ENCODE peak calls at places on chromosomes 11 and 22, in five cellular contexts. One of them, this sample, is unnamed.

GRCh38 chr11:123308077-123308476 is 113.0 kb upstream of the CLMP start:
- DNase-seq in lower lobe of right lung: no peak
- DNase-seq in brain microvascular endothelial cell: no peak
- DNase-seq in tibial nerve: peak; percentile 8
- DNase-seq in transverse colon: no peak
- DNase-seq in this sample: no peak

GRCh38 chr11:16744128-16744725 is 5.8 kb downstream of the C11orf58 start:
- DNase-seq in brain microvascular endothelial cell: no peak
- DNase-seq in transverse colon: no peak
- DNase-seq in tibial nerve: no peak
- DNase-seq in lower lobe of right lung: no peak
- DNase-seq in this sample: no peak

GRCh38 chr11:75135021-75135650 is 15.8 kb upstream of the SLCO2B1 start:
- DNase-seq in lower lobe of right lung: no peak
- DNase-seq in brain microvascular endothelial cell: no peak
- DNase-seq in transverse colon: no peak
- DNase-seq in tibial nerve: no peak
- DNase-seq in this sample: no peak

GRCh38 chr11:113906038-113906437 is 1.4 kb downstream of the HTR3B start:
- DNase-seq in lower lobe of right lung: no peak
- DNase-seq in tibial nerve: no peak
- DNase-seq in transverse colon: peak; percentile 72
- DNase-seq in brain microvascular endothelial cell: no peak
- DNase-seq in this sample: peak; percentile 59

GRCh38 chr11:59754494-59754858 is 700 bp upstream of the STX3 start:
- DNase-seq in tibial nerve: no peak
- DNase-seq in brain microvascular endothelial cell: no peak
- DNase-seq in transverse colon: peak; percentile 46
- DNase-seq in lower lobe of right lung: peak; percentile 50
- DNase-seq in this sample: no peak

GRCh38 chr22:49241174-49241851 is 586.4 kb downstream of the BRD1 start:
- DNase-seq in transverse colon: no peak
- DNase-seq in brain microvascular endothelial cell: no peak
- DNase-seq in tibial nerve: no peak
- DNase-seq in lower lobe of right lung: no peak
- DNase-seq in this sample: no peak

GRCh38 chr11:124075841-124076571 is 34.9 kb upstream of the OR10G7 start:
- DNase-seq in brain microvascular endothelial cell: no peak
- DNase-seq in transverse colon: peak; percentile 61
- DNase-seq in lower lobe of right lung: peak; percentile 56
- DNase-seq in tibial nerve: no peak
- DNase-seq in this sample: no peak

GRCh38 chr11:121241300-121242176 is 51.0 kb upstream of the SC5D start:
- DNase-seq in brain microvascular endothelial cell: no peak
- DNase-seq in lower lobe of right lung: no peak
- DNase-seq in transverse colon: no peak
- DNase-seq in tibial nerve: no peak
- DNase-seq in this sample: no peak

GRCh38 chr11:129965248-129965647 is 37.4 kb downstream of the PRDM10 start:
- DNase-seq in tibial nerve: no peak
- DNase-seq in lower lobe of right lung: no peak
- DNase-seq in transverse colon: no peak
- DNase-seq in brain microvascular endothelial cell: no peak
- DNase-seq in this sample: no peak

GRCh38 chr22:34669001-34669400 is 397.0 kb upstream of the ISX start:
- DNase-seq in transverse colon: no peak
- DNase-seq in brain microvascular endothelial cell: no peak
- DNase-seq in tibial nerve: no peak
- DNase-seq in lower lobe of right lung: no peak
- DNase-seq in this sample: peak; percentile 3

GRCh38 chr22:26168934-26169311 is 339 bp upstream of the SEZ6L start:
- DNase-seq in transverse colon: no peak
- DNase-seq in lower lobe of right lung: no peak
- DNase-seq in brain microvascular endothelial cell: no peak
- DNase-seq in tibial nerve: no peak
- DNase-seq in this sample: no peak

GRCh38 chr22:19109198-19110063 is 12.8 kb downstream of the DGCR2 start:
- DNase-seq in transverse colon: peak; percentile 52
- DNase-seq in brain microvascular endothelial cell: no peak
- DNase-seq in tibial nerve: peak; percentile 32
- DNase-seq in lower lobe of right lung: no peak
- DNase-seq in this sample: peak; percentile 73

GRCh38 chr11:118052581-118053206 is 24.2 kb upstream of the TMPRSS4 start:
- DNase-seq in tibial nerve: no peak
- DNase-seq in brain microvascular endothelial cell: no peak
- DNase-seq in transverse colon: peak; percentile 7
- DNase-seq in lower lobe of right lung: no peak
- DNase-seq in this sample: no peak

GRCh38 chr11:122309262-122309925 is 193.4 kb upstream of the BLID start:
- DNase-seq in transverse colon: no peak
- DNase-seq in tibial nerve: no peak
- DNase-seq in lower lobe of right lung: no peak
- DNase-seq in brain microvascular endothelial cell: no peak
- DNase-seq in this sample: no peak

GRCh38 chr11:62193954-62194353 is 3.9 kb downstream of the SCGB1D1 start:
- DNase-seq in transverse colon: no peak
- DNase-seq in lower lobe of right lung: no peak
- DNase-seq in brain microvascular endothelial cell: no peak
- DNase-seq in tibial nerve: no peak
- DNase-seq in this sample: no peak

GRCh38 chr11:122808494-122808893 is 29.8 kb upstream of the CRTAM start:
- DNase-seq in lower lobe of right lung: no peak
- DNase-seq in brain microvascular endothelial cell: peak; percentile 44
- DNase-seq in transverse colon: peak; percentile 10
- DNase-seq in tibial nerve: no peak
- DNase-seq in this sample: no peak

GRCh38 chr11:76561245-76561644 is 109.3 kb downstream of the LRRC32 start:
- DNase-seq in transverse colon: no peak
- DNase-seq in tibial nerve: no peak
- DNase-seq in lower lobe of right lung: no peak
- DNase-seq in brain microvascular endothelial cell: no peak
- DNase-seq in this sample: no peak

GRCh38 chr11:57639321-57640067 is 10.2 kb downstream of the YPEL4 start:
- DNase-seq in tibial nerve: no peak
- DNase-seq in brain microvascular endothelial cell: no peak
- DNase-seq in lower lobe of right lung: no peak
- DNase-seq in transverse colon: no peak
- DNase-seq in this sample: no peak

GRCh38 chr22:47169801-47170140 is 407.3 kb downstream of the TBC1D22A start:
- DNase-seq in transverse colon: peak; percentile 4
- DNase-seq in lower lobe of right lung: peak; percentile 19
- DNase-seq in tibial nerve: no peak
- DNase-seq in brain microvascular endothelial cell: no peak
- DNase-seq in this sample: no peak

GRCh38 chr11:126282742-126283591 is at the start of gene TIRAP:
- DNase-seq in tibial nerve: peak; percentile 41
- DNase-seq in brain microvascular endothelial cell: peak; percentile 19
- DNase-seq in lower lobe of right lung: peak; percentile 82
- DNase-seq in transverse colon: peak; percentile 76
- DNase-seq in this sample: no peak

GRCh38 chr22:23261900-23262450 is 81.7 kb downstream of the BCR start:
- DNase-seq in transverse colon: no peak
- DNase-seq in lower lobe of right lung: no peak
- DNase-seq in brain microvascular endothelial cell: no peak
- DNase-seq in tibial nerve: no peak
- DNase-seq in this sample: no peak

GRCh38 chr22:18931905-18932652 is 4.0 kb downstream of the PRODH start:
- DNase-seq in brain microvascular endothelial cell: no peak
- DNase-seq in lower lobe of right lung: no peak
- DNase-seq in transverse colon: no peak
- DNase-seq in tibial nerve: no peak
- DNase-seq in this sample: no peak

GRCh38 chr22:31400023-31400397 is 606 bp downstream of the DRG1 start:
- DNase-seq in tibial nerve: no peak
- DNase-seq in transverse colon: peak; percentile 7
- DNase-seq in brain microvascular endothelial cell: peak; percentile 14
- DNase-seq in lower lobe of right lung: no peak
- DNase-seq in this sample: no peak

GRCh38 chr11:45543808-45544422 is 121.5 kb downstream of the CHST1 start:
- DNase-seq in transverse colon: no peak
- DNase-seq in tibial nerve: no peak
- DNase-seq in brain microvascular endothelial cell: no peak
- DNase-seq in lower lobe of right lung: no peak
- DNase-seq in this sample: no peak

GRCh38 chr22:46726066-46726985 is 11.7 kb downstream of the CERK start:
- DNase-seq in tibial nerve: no peak
- DNase-seq in transverse colon: no peak
- DNase-seq in lower lobe of right lung: no peak
- DNase-seq in brain microvascular endothelial cell: no peak
- DNase-seq in this sample: no peak

GRCh38 chr11:5550440-5551095 is 2.2 kb upstream of the OR52H1 start:
- DNase-seq in lower lobe of right lung: no peak
- DNase-seq in transverse colon: no peak
- DNase-seq in brain microvascular endothelial cell: peak; percentile 29
- DNase-seq in tibial nerve: no peak
- DNase-seq in this sample: peak; percentile 29

GRCh38 chr22:50313021-50313420 is 5.6 kb upstream of the PLXNB2 start:
- DNase-seq in tibial nerve: no peak
- DNase-seq in lower lobe of right lung: peak; percentile 35
- DNase-seq in brain microvascular endothelial cell: no peak
- DNase-seq in transverse colon: no peak
- DNase-seq in this sample: no peak

GRCh38 chr11:33040127-33040861 is 922 bp downstream of the TCP11L1 start:
- DNase-seq in brain microvascular endothelial cell: no peak
- DNase-seq in transverse colon: no peak
- DNase-seq in lower lobe of right lung: no peak
- DNase-seq in tibial nerve: no peak
- DNase-seq in this sample: no peak

GRCh38 chr22:44154431-44154942 is 26.2 kb upstream of the PARVG start:
- DNase-seq in brain microvascular endothelial cell: no peak
- DNase-seq in lower lobe of right lung: no peak
- DNase-seq in tibial nerve: no peak
- DNase-seq in transverse colon: no peak
- DNase-seq in this sample: no peak

GRCh38 chr11:104148074-104148473 is 15.9 kb downstream of the PDGFD start:
- DNase-seq in transverse colon: no peak
- DNase-seq in tibial nerve: no peak
- DNase-seq in lower lobe of right lung: no peak
- DNase-seq in brain microvascular endothelial cell: peak; percentile 12
- DNase-seq in this sample: no peak

GRCh38 chr11:112212710-112213109 is 13.5 kb upstream of the PTS start:
- DNase-seq in transverse colon: no peak
- DNase-seq in brain microvascular endothelial cell: no peak
- DNase-seq in lower lobe of right lung: no peak
- DNase-seq in tibial nerve: no peak
- DNase-seq in this sample: no peak

GRCh38 chr11:10116588-10116987 is 177.4 kb downstream of the SBF2 start:
- DNase-seq in transverse colon: no peak
- DNase-seq in lower lobe of right lung: no peak
- DNase-seq in brain microvascular endothelial cell: no peak
- DNase-seq in tibial nerve: no peak
- DNase-seq in this sample: no peak

DNA sequence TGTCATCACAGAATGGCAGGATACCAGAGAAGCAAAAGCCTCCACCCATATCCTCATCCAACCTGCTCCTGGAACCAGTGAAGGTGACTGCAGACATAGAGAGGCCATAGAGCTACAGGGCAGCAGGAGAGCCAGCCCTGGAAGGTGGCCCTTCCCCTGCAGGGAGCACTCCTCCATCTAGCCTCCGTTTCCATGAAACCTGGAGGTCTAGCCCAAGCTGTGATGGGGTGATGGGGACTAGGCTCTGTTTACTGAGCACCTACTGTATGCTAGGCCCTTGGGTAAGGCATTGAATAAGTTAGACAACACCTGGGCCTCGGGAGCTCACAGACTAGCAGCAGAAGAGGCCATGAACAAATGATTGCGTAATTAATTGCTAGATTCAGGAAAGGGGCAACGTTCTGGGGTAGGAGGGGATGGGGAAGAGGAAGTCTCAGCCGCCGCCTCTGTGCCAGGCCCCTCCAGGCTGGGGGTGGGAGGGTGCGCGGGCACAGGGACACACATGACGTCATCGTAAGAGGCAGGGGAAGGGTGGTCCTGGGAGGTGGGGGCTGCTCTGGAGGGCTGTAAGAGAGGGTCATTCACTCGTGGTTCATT is 784 bp upstream of the SYNGR1 start:
- DNase-seq in tibial nerve: no peak
- DNase-seq in lower lobe of right lung: peak; percentile 58
- DNase-seq in transverse colon: peak; percentile 21
- DNase-seq in brain microvascular endothelial cell: no peak
- DNase-seq in this sample: no peak
- H3K27ac ChIP-seq in tibial nerve: peak overlapping the region; percentile 72
- H3K27ac ChIP-seq in lower lobe of right lung: peak overlapping the region; percentile 36
- H3K27ac ChIP-seq in transverse colon: peak overlapping the region; percentile 62
- H3K27ac ChIP-seq in brain microvascular endothelial cell: no peak overlapping the region
- H3K27ac ChIP-seq in this sample: no peak overlapping the region

GRCh38 chr11:36288442-36289225 is 590 bp downstream of the COMMD9 start:
- DNase-seq in transverse colon: no peak
- DNase-seq in brain microvascular endothelial cell: no peak
- DNase-seq in lower lobe of right lung: no peak
- DNase-seq in tibial nerve: no peak
- DNase-seq in this sample: no peak
- H3K27ac ChIP-seq in transverse colon: peak overlapping the region; percentile 69
- H3K27ac ChIP-seq in brain microvascular endothelial cell: peak overlapping the region; percentile 20
- H3K27ac ChIP-seq in lower lobe of right lung: peak overlapping the region; percentile 83
- H3K27ac ChIP-seq in tibial nerve: no peak overlapping the region
- H3K27ac ChIP-seq in this sample: peak overlapping the region; percentile 13

GRCh38 chr11:20197881-20198280 is 37.6 kb upstream of the DBX1 start:
- DNase-seq in brain microvascular endothelial cell: no peak
- DNase-seq in lower lobe of right lung: no peak
- DNase-seq in transverse colon: no peak
- DNase-seq in tibial nerve: no peak
- DNase-seq in this sample: no peak

GRCh38 chr11:20192641-20193040 is 32.4 kb upstream of the DBX1 start:
- DNase-seq in lower lobe of right lung: no peak
- DNase-seq in brain microvascular endothelial cell: no peak
- DNase-seq in transverse colon: no peak
- DNase-seq in tibial nerve: no peak
- DNase-seq in this sample: no peak

GRCh38 chr11:20194470-20194869 is 34.2 kb upstream of the DBX1 start:
- DNase-seq in brain microvascular endothelial cell: no peak
- DNase-seq in lower lobe of right lung: no peak
- DNase-seq in tibial nerve: no peak
- DNase-seq in transverse colon: no peak
- DNase-seq in this sample: no peak

GRCh38 chr11:20193307-20193706 is 33.0 kb upstream of the DBX1 start:
- DNase-seq in transverse colon: no peak
- DNase-seq in brain microvascular endothelial cell: no peak
- DNase-seq in tibial nerve: no peak
- DNase-seq in lower lobe of right lung: no peak
- DNase-seq in this sample: no peak

DNA sequence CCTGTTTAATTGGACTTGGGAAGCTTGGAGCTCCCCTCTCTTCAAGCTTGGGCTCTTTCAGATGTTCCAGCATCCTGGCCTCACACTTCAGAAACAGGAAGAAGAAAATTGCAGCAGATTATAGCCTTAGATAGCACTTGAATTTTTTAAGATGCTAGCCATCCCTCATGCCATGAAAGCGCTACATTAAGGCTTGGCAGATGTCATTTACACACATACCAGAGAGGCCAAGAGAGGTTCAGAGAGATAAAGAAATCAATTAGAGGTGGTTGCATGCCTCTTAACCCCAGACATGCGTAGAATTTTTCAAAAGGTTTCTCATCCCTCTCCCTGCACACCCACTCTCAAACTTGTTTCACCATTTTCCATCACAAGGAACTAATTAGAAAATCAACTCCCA is 31.9 kb upstream of the DBX1 start:
- DNase-seq in brain microvascular endothelial cell: no peak
- DNase-seq in transverse colon: no peak
- DNase-seq in tibial nerve: no peak
- DNase-seq in lower lobe of right lung: no peak
- DNase-seq in this sample: no peak
- H3K27ac ChIP-seq in brain microvascular endothelial cell: no peak overlapping the region
- H3K27ac ChIP-seq in transverse colon: no peak overlapping the region
- H3K27ac ChIP-seq in tibial nerve: no peak overlapping the region
- H3K27ac ChIP-seq in lower lobe of right lung: no peak overlapping the region
- H3K27ac ChIP-seq in this sample: no peak overlapping the region

GRCh38 chr11:287821-288327 is 1.1 kb upstream of the PGGHG start:
- DNase-seq in tibial nerve: no peak
- DNase-seq in lower lobe of right lung: peak; percentile 66
- DNase-seq in brain microvascular endothelial cell: no peak
- DNase-seq in transverse colon: peak; percentile 42
- DNase-seq in this sample: no peak
- H3K27ac ChIP-seq in tibial nerve: peak overlapping the region; percentile 86
- H3K27ac ChIP-seq in lower lobe of right lung: peak overlapping the region; percentile 78
- H3K27ac ChIP-seq in brain microvascular endothelial cell: no peak overlapping the region
- H3K27ac ChIP-seq in transverse colon: peak overlapping the region; percentile 73
- H3K27ac ChIP-seq in this sample: no peak overlapping the region

This sample was measured in epithelial cell of prostate.